ENCODE peak calls at places on chromosomes 3 and 15, in ten cellular contexts. X, W, V, I, N, U, C, A, D and B are unnamed samples.

GRCh38 chr3:189787622-189788021 is 156.4 kb downstream of the TP63 start:
- DNase-seq in A (no peak), X (no peak), V (no peak), W (no peak), I (no peak), C (no peak), D (no peak), N (no peak), U (no peak), B (no peak)

GRCh38 chr3:160409812-160410610 is 10.6 kb downstream of the SMC4 start:
- DNase-seq in A (no peak), W (no peak), V (no peak), U (no peak), X (no peak), D (no peak), N (no peak), C (no peak), I (no peak), B (no peak)

GRCh38 chr15:100707229-100707628 is 104.8 kb downstream of the ASB7 start:
- DNase-seq in D (no peak), N (no peak), C (no peak), U (no peak), X (no peak), I (no peak), A (no peak), W (no peak), V (no peak), B (no peak)

GRCh38 chr3:188179006-188179966 is 25.3 kb downstream of the LPP start:
- DNase-seq in U (no peak), V (peak), C (peak), N (peak), W (peak), D (peak), A (peak), X (peak), I (no peak), B (no peak)

GRCh38 chr3:135908225-135908624 is 57.3 kb upstream of the PPP2R3A start:
- DNase-seq in X (no peak), D (no peak), A (no peak), I (no peak), C (no peak), V (no peak), N (no peak), W (no peak), U (no peak), B (no peak)

GRCh38 chr3:166809520-166809919 is 570.6 kb downstream of the ZBBX start:
- DNase-seq in W (no peak), C (no peak), N (no peak), I (no peak), U (no peak), V (no peak), D (no peak), A (no peak), X (no peak), B (no peak)

GRCh38 chr15:63044645-63045437 is 2.3 kb downstream of the TPM1 start:
- DNase-seq in V (peak), I (peak), U (no peak), A (peak), C (peak), D (peak), X (peak), N (no peak), W (no peak), B (no peak)

GRCh38 chr15:49058559-49058958 is 12.3 kb upstream of the SECISBP2L start:
- DNase-seq in I (no peak), A (no peak), V (no peak), N (no peak), C (no peak), D (no peak), U (no peak), W (no peak), X (no peak), B (no peak)

GRCh38 chr3:65484964-65485363 is 553.8 kb downstream of the MAGI1 start:
- DNase-seq in D (no peak), N (no peak), A (no peak), V (no peak), U (no peak), W (no peak), C (no peak), X (no peak), I (no peak), B (no peak)

GRCh38 chr3:125261031-125261430 is 48.5 kb upstream of the SLC12A8 start:
- DNase-seq in X (no peak), V (no peak), U (no peak), I (no peak), D (no peak), N (no peak), W (no peak), C (no peak), A (no peak), B (no peak)

GRCh38 chr15:70362911-70363310 is 265.2 kb upstream of the TLE3 start:
- DNase-seq in X (peak), W (peak), V (peak), D (no peak), I (peak), A (peak), U (peak), C (no peak), N (no peak), B (no peak)

GRCh38 chr3:9214185-9214584 is 35.3 kb downstream of the SRGAP3 start:
- DNase-seq in W (no peak), C (no peak), N (no peak), A (no peak), D (no peak), I (no peak), U (no peak), V (no peak), X (no peak), B (no peak)

GRCh38 chr15:84755736-84756527 is 7.5 kb downstream of the ZNF592 start:
- DNase-seq in X (no peak), W (no peak), V (no peak), A (no peak), D (no peak), U (no peak), C (no peak), N (no peak), I (no peak), B (no peak)

GRCh38 chr15:82047493-82048446 is 2.0 kb upstream of the MEX3B start:
- DNase-seq in C (no peak), A (peak), X (no peak), V (no peak), N (no peak), D (no peak), U (peak), I (no peak), W (no peak), B (no peak)

GRCh38 chr3:160554980-160555379 is 10.4 kb downstream of the KPNA4 start:
- DNase-seq in A (no peak), C (no peak), W (no peak), D (no peak), X (no peak), V (no peak), N (no peak), I (no peak), U (no peak), B (no peak)

GRCh38 chr3:100982710-100983109 is 10.5 kb downstream of the ABI3BP start:
- DNase-seq in W (no peak), V (peak), I (peak), N (peak), D (peak), C (peak), U (peak), X (peak), A (peak), B (no peak)

DNA sequence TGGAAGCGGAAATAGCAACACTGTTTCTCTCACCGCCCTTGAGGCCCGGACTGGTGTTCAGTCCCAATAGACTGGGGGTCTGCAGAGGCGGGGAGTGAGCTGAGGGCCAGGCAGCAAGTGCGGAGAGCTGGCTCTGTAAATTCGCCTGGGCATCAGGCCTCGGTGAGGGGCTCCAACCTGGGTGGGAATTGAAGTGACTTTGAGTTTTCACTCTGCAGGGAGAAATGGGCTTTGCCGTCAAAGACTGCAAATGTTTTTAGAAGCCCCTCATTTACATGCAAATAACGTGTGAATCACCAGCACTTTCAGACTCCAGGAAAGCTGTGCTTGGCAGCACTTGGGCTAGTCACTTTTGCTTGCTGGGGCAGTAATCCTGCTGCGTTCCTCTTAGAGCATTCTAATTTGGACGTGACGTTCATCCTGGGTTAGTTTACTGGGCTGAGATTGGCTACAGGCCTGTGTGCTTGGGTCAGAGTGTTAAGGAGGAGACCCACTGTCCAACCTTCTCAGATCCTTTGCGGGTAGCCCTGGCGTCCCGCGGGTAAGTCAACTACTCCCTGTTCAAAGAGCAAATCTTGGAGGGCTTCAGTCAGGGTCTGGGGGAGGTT is 88.7 kb downstream of the AAGAB start:
- DNase-seq in N (no peak), C (no peak), V (peak), I (no peak), A (no peak), W (no peak), X (no peak), D (no peak), U (no peak), B (no peak)
- H3K27ac ChIP-seq in N (no peak), C (peak), V (peak), I (peak), A (no peak), W (no peak), X (peak), D (no peak), U (peak), B (peak)

GRCh38 chr15:96324900-96325299 is 5.6 kb upstream of the NR2F2 start:
- DNase-seq in A (no peak), U (no peak), W (no peak), V (no peak), X (no peak), D (no peak), I (no peak), N (no peak), C (no peak), B (no peak)

GRCh38 chr15:96326551-96327154 is 3.8 kb upstream of the NR2F2 start:
- DNase-seq in U (peak), X (no peak), C (peak), I (no peak), N (no peak), A (peak), V (peak), W (peak), D (peak), B (no peak)

GRCh38 chr15:96327155-96327741 is 3.3 kb upstream of the NR2F2 start:
- DNase-seq in A (peak), I (no peak), N (no peak), X (no peak), C (no peak), U (no peak), D (peak), V (no peak), W (no peak), B (no peak)

GRCh38 chr15:96324192-96324895 is 6.2 kb upstream of the NR2F2 start:
- DNase-seq in V (peak), A (no peak), X (no peak), C (no peak), I (no peak), D (peak), W (no peak), U (peak), N (no peak), B (no peak)

DNA sequence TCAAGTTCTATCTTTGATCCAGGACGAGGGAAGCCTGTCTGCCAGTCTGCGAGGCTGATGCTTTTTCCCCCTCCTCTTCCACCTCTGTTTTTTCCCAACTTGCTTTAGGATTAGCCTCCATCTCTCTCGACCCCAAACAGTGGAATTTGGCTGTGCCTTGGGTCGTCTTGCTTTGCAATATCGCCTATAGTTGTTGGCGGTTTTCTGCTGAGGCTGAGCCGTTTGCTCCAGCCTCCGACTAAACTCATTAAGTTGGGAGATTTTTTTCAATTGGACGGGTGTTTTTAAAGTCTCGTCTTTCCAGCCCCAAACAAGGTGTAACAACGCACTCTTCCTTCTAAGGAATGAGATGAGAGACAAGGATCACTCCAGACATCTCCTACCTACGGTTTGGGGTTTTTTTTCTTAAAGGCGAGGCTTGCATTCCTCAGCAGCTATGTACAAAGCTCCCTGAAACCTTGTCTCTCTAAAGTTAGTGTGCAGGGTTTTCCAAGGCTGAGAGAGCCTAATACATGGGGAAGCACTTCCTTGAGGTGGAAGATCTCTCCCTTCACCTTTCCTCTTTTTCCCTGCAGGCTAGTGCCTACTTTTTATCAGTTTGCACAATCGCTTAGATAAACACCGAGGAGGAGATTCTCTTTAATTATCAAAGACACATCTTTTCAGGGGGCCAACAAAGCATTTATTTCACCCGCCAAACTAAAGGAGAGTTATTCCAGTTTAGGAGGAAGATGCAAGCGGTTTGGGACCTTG is 4.7 kb upstream of the NR2F2 start:
- DNase-seq in V (no peak), C (no peak), D (no peak), N (no peak), I (no peak), A (no peak), X (no peak), U (peak), W (no peak), B (no peak)
- H3K27ac ChIP-seq in V (peak), C (peak), D (peak), N (peak), I (peak), A (no peak), X (peak), U (peak), W (peak), B (peak)

GRCh38 chr15:74408815-74409214 is 24.9 kb downstream of the SEMA7A start:
- DNase-seq in C (no peak), N (no peak), I (no peak), X (no peak), A (no peak), V (no peak), W (no peak), U (no peak), D (no peak), B (no peak)

GRCh38 chr15:74409225-74409624 is 24.5 kb downstream of the SEMA7A start:
- DNase-seq in X (no peak), V (no peak), W (no peak), A (no peak), U (no peak), N (no peak), I (no peak), C (no peak), D (no peak), B (no peak)

GRCh38 chr15:74411686-74412085 is 22.1 kb downstream of the SEMA7A start:
- DNase-seq in A (no peak), I (no peak), N (no peak), D (no peak), C (no peak), X (no peak), W (no peak), U (no peak), V (no peak), B (no peak)

GRCh38 chr15:74412159-74412558 is 21.6 kb downstream of the SEMA7A start:
- DNase-seq in I (no peak), X (no peak), V (no peak), A (no peak), D (no peak), N (no peak), C (no peak), U (no peak), W (no peak), B (no peak)

DNA sequence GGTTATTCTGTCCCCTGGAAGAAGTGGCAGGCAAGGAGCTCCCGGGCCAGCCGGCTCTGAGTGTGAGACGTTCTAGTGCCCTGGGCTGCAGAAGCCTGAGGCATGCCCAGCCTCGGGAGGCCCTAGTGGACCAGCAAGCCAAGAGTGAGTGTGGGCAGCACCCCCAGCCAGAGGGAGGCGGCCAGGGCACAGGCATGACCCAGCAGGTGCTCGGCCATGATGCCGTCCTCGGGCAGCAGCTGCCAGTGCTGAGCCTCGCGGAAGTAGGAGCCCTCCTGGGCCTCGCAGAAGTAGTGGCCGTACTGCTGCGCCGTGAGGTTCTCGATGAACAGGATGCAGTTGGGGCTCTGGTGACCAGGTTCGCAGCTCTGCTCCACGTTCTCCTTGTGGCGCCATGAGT is 23.3 kb downstream of the SEMA7A start:
- DNase-seq in D (no peak), U (no peak), V (no peak), A (no peak), C (no peak), X (no peak), I (no peak), N (no peak), W (no peak), B (no peak)
- H3K27ac ChIP-seq in D (no peak), U (no peak), V (no peak), A (no peak), C (no peak), X (no peak), I (no peak), N (no peak), W (no peak), B (no peak)

GRCh38 chr3:38015485-38015884 is 14.0 kb downstream of the PLCD1 start:
- DNase-seq in W (no peak), A (no peak), V (no peak), U (no peak), C (no peak), D (no peak), X (peak), I (no peak), N (no peak), B (no peak)
- H3K27ac ChIP-seq in W (no peak), A (no peak), V (no peak), U (no peak), C (no peak), D (no peak), X (no peak), I (no peak), N (no peak), B (no peak)